ENCODE peak calls at places on chromosomes 13 and 19, in eight cellular contexts. K is NCI-H2081 treated with DMSO at 0.1 percent for 48 hours; J is endodermal cell; D is Kasumi-1; N is CD4-positive, alpha-beta memory T cell; O is dermis blood vessel endothelial cell; E is COR-L47; V is activated naive CD8-positive, alpha-beta T cell treated with anti-CD3 and anti-CD28 coated beads for 36 hours. X is an unnamed sample.

GRCh38 chr19:1101337-1101698 is 2.5 kb upstream of the GPX4 start:
- DNase-seq in K (no peak), J (no peak), D (peak), N (no peak), O (no peak), E (no peak), V (no peak), X (peak)

GRCh38 chr13:112917731-112918130 is 51.3 kb upstream of the MCF2L start:
- DNase-seq in K (no peak), J (no peak), D (no peak), N (no peak), O (no peak), E (no peak), V (no peak), X (no peak)

GRCh38 chr19:15812059-15812722 is 3.3 kb downstream of the OR10H1 start:
- DNase-seq in K (no peak), J (no peak), D (no peak), N (peak), O (no peak), E (no peak), V (no peak), X (no peak)

GRCh38 chr13:42968906-42969305 is 23.1 kb downstream of the EPSTI1 start:
- DNase-seq in K (no peak), J (peak), D (no peak), N (no peak), O (no peak), E (peak), V (no peak), X (no peak)

GRCh38 chr13:79435549-79435948 is 29.5 kb upstream of the RBM26 start:
- DNase-seq in K (no peak), J (no peak), D (no peak), N (no peak), O (no peak), E (no peak), V (no peak), X (no peak)

GRCh38 chr19:38647966-38648788 is 728 bp downstream of the ACTN4 start:
- DNase-seq in K (no peak), J (peak), D (no peak), N (no peak), O (peak), E (no peak), V (no peak), X (no peak)

GRCh38 chr19:42277821-42278809 is 9.1 kb downstream of the CIC start:
- DNase-seq in K (no peak), J (peak), D (peak), N (no peak), O (peak), E (peak), V (no peak), X (no peak)

GRCh38 chr19:37983153-37983552 is 76.1 kb downstream of the SIPA1L3 start:
- DNase-seq in K (no peak), J (no peak), D (no peak), N (no peak), O (no peak), E (no peak), V (no peak), X (no peak)

GRCh38 chr13:63696055-63696454 is 2280.4 kb upstream of the PCDH20 start:
- DNase-seq in K (no peak), J (no peak), D (no peak), N (no peak), O (no peak), E (no peak), V (no peak), X (no peak)

GRCh38 chr19:48806818-48807589 is 3.8 kb downstream of the BCAT2 start:
- DNase-seq in K (no peak), J (peak), D (peak), N (no peak), O (peak), E (no peak), V (no peak), X (peak)

GRCh38 chr19:6503407-6504201 is 1.5 kb upstream of the TUBB4A start:
- DNase-seq in K (no peak), J (no peak), D (no peak), N (no peak), O (no peak), E (no peak), V (no peak), X (no peak)

GRCh38 chr19:31256601-31256990 is 92.6 kb downstream of the TSHZ3 start:
- DNase-seq in K (no peak), J (no peak), D (no peak), N (no peak), O (no peak), E (no peak), V (no peak), X (no peak)

GRCh38 chr19:34475026-34475974 is 6.3 kb upstream of the WTIP start:
- DNase-seq in K (no peak), J (no peak), D (peak), N (no peak), O (peak), E (no peak), V (no peak), X (peak)

GRCh38 chr13:40562975-40563349 is 103.5 kb downstream of the FOXO1 start:
- DNase-seq in K (no peak), J (no peak), D (no peak), N (no peak), O (no peak), E (no peak), V (peak), X (no peak)

GRCh38 chr13:33260168-33261098 is 25.1 kb downstream of the STARD13 start:
- DNase-seq in K (no peak), J (no peak), D (no peak), N (no peak), O (no peak), E (peak), V (no peak), X (peak)

GRCh38 chr19:55210120-55210493 is 806 bp upstream of the PTPRH start:
- DNase-seq in K (peak), J (no peak), D (no peak), N (no peak), O (peak), E (peak), V (no peak), X (peak)

X was measured in A673.